ENCODE peak calls at places on chromosomes 11 and 22, in eight cellular contexts. T, J, B, D, P, N, Y and E are unnamed samples.

GRCh38 chr11:2587132-2587930 is 112.5 kb downstream of the KCNQ1OT1 start:
- DNase-seq in T (no peak), J (peak), B (no peak), D (peak), P (no peak), N (no peak), Y (peak), E (no peak)

GRCh38 chr22:25027959-25028840 is 75.7 kb downstream of the KIAA1671 start:
- DNase-seq in T (no peak), J (peak), B (peak), D (peak), P (no peak), N (no peak), Y (peak), E (no peak)

GRCh38 chr11:30992513-30992849 is 377.1 kb downstream of the DCDC1 start:
- DNase-seq in T (no peak), J (no peak), B (no peak), D (no peak), P (no peak), N (no peak), Y (no peak), E (no peak)

GRCh38 chr22:35467788-35468187 is 67.8 kb downstream of the MCM5 start:
- DNase-seq in T (peak), J (peak), B (peak), D (peak), P (no peak), N (no peak), Y (peak), E (no peak)

GRCh38 chr11:87463486-87464102 is 425.9 kb downstream of the TMEM135 start:
- DNase-seq in T (peak), J (no peak), B (no peak), D (no peak), P (no peak), N (peak), Y (no peak), E (no peak)

GRCh38 chr11:129946256-129946655 is 50.9 kb upstream of the NFRKB start:
- DNase-seq in T (peak), J (no peak), B (peak), D (no peak), P (no peak), N (peak), Y (no peak), E (no peak)

GRCh38 chr22:38135133-38135706 is 24.7 kb upstream of the BAIAP2L2 start:
- DNase-seq in T (peak), J (peak), B (peak), D (no peak), P (no peak), N (peak), Y (peak), E (no peak)

GRCh38 chr11:3836903-3837302 is 3.9 kb downstream of the RHOG start:
- DNase-seq in T (no peak), J (peak), B (no peak), D (no peak), P (peak), N (peak), Y (peak), E (peak)

GRCh38 chr11:86670179-86670578 is 2.2 kb downstream of the ME3 start:
- DNase-seq in T (peak), J (no peak), B (peak), D (no peak), P (no peak), N (peak), Y (no peak), E (no peak)

GRCh38 chr11:2518983-2519340 is 74.2 kb downstream of the KCNQ1 start:
- DNase-seq in T (no peak), J (peak), B (no peak), D (no peak), P (no peak), N (no peak), Y (peak), E (no peak)

GRCh38 chr22:42719656-42720262 is 911 bp downstream of the A4GALT start:
- DNase-seq in T (no peak), J (no peak), B (no peak), D (no peak), P (no peak), N (no peak), Y (no peak), E (no peak)

GRCh38 chr22:17769013-17769715 is 5.1 kb downstream of the BID start:
- DNase-seq in T (no peak), J (no peak), B (no peak), D (no peak), P (no peak), N (no peak), Y (no peak), E (no peak)

GRCh38 chr11:71204294-71204693 is 48.1 kb downstream of the SHANK2 start:
- DNase-seq in T (no peak), J (peak), B (no peak), D (no peak), P (no peak), N (no peak), Y (peak), E (no peak)

GRCh38 chr22:36258750-36259619 is 6.1 kb downstream of the APOL1 start:
- DNase-seq in T (peak), J (peak), B (no peak), D (no peak), P (no peak), N (peak), Y (peak), E (no peak)

GRCh38 chr11:86484164-86484794 is 109.6 kb downstream of the CCDC81 start:
- DNase-seq in T (peak), J (peak), B (peak), D (peak), P (no peak), N (no peak), Y (no peak), E (no peak)

GRCh38 chr22:28810839-28811491 is 10.6 kb upstream of the XBP1 start:
- DNase-seq in T (no peak), J (no peak), B (no peak), D (no peak), P (peak), N (peak), Y (no peak), E (peak)

GRCh38 chr11:46003647-46004046 is 81.2 kb downstream of the LARGE2 start:
- DNase-seq in T (peak), J (no peak), B (no peak), D (no peak), P (no peak), N (peak), Y (no peak), E (no peak)

GRCh38 chr11:15038963-15039362 is 34.4 kb upstream of the CALCB start:
- DNase-seq in T (peak), J (no peak), B (no peak), D (no peak), P (no peak), N (peak), Y (no peak), E (no peak)

GRCh38 chr22:22185844-22186499 is 58.6 kb upstream of the VPREB1 start:
- DNase-seq in T (no peak), J (no peak), B (no peak), D (no peak), P (no peak), N (no peak), Y (no peak), E (no peak)

GRCh38 chr11:35907648-35908431 is 36.0 kb upstream of the LDLRAD3 start:
- DNase-seq in T (peak), J (no peak), B (peak), D (peak), P (no peak), N (peak), Y (no peak), E (no peak)

GRCh38 chr11:44016129-44016528 is 31.7 kb upstream of the ACCSL start:
- DNase-seq in T (peak), J (peak), B (peak), D (peak), P (no peak), N (no peak), Y (peak), E (no peak)